ENCODE peak calls at places on chromosomes 13 and 19, in seven cellular contexts. One of them, this sample, is unnamed.

GRCh38 chr19:33519416-33519815 is 2.2 kb downstream of the PEPD start:
- DNase-seq in uterus: no peak
- DNase-seq in stomach: no peak
- DNase-seq in WTC11: no peak
- DNase-seq in upper lobe of right lung: no peak
- DNase-seq in omental fat pad: no peak
- DNase-seq in cardiac muscle cell: no peak
- DNase-seq in this sample: no peak

GRCh38 chr13:20567881-20568528 is 1.0 kb downstream of the IFT88 start:
- DNase-seq in uterus: no peak
- DNase-seq in stomach: no peak
- DNase-seq in WTC11: no peak
- DNase-seq in upper lobe of right lung: no peak
- DNase-seq in omental fat pad: no peak
- DNase-seq in cardiac muscle cell: no peak
- DNase-seq in this sample: no peak

GRCh38 chr13:93450226-93450625 is 223.6 kb downstream of the GPC6 start:
- DNase-seq in uterus: no peak
- DNase-seq in stomach: no peak
- DNase-seq in WTC11: no peak
- DNase-seq in upper lobe of right lung: no peak
- DNase-seq in omental fat pad: no peak
- DNase-seq in cardiac muscle cell: no peak
- DNase-seq in this sample: no peak

GRCh38 chr13:60397693-60398437 is 845 bp downstream of the TDRD3 start:
- DNase-seq in uterus: peak
- DNase-seq in stomach: peak
- DNase-seq in WTC11: peak
- DNase-seq in upper lobe of right lung: peak
- DNase-seq in omental fat pad: peak
- DNase-seq in cardiac muscle cell: peak
- DNase-seq in this sample: peak

GRCh38 chr19:15238639-15239155 is 6.4 kb upstream of the EPHX3 start:
- DNase-seq in uterus: no peak
- DNase-seq in stomach: no peak
- DNase-seq in WTC11: peak
- DNase-seq in upper lobe of right lung: no peak
- DNase-seq in omental fat pad: no peak
- DNase-seq in cardiac muscle cell: no peak
- DNase-seq in this sample: no peak

GRCh38 chr13:100581504-100581903 is 7.1 kb downstream of the GGACT start:
- DNase-seq in uterus: no peak
- DNase-seq in stomach: no peak
- DNase-seq in WTC11: no peak
- DNase-seq in upper lobe of right lung: no peak
- DNase-seq in omental fat pad: no peak
- DNase-seq in cardiac muscle cell: no peak
- DNase-seq in this sample: no peak

GRCh38 chr19:30068528-30069395 is 126.7 kb downstream of the URI1 start:
- DNase-seq in uterus: no peak
- DNase-seq in stomach: peak
- DNase-seq in WTC11: no peak
- DNase-seq in upper lobe of right lung: no peak
- DNase-seq in omental fat pad: no peak
- DNase-seq in cardiac muscle cell: no peak
- DNase-seq in this sample: peak

GRCh38 chr13:34223984-34224383 is 406.0 kb downstream of the RFC3 start:
- DNase-seq in uterus: no peak
- DNase-seq in stomach: no peak
- DNase-seq in WTC11: no peak
- DNase-seq in upper lobe of right lung: no peak
- DNase-seq in omental fat pad: no peak
- DNase-seq in cardiac muscle cell: no peak
- DNase-seq in this sample: no peak

GRCh38 chr13:28494861-28495585 is at the start of gene FLT1:
- DNase-seq in uterus: peak
- DNase-seq in stomach: peak
- DNase-seq in WTC11: peak
- DNase-seq in upper lobe of right lung: peak
- DNase-seq in omental fat pad: no peak
- DNase-seq in cardiac muscle cell: peak
- DNase-seq in this sample: no peak

GRCh38 chr13:35891973-35892441 is 239.2 kb downstream of the DCLK1 start:
- DNase-seq in uterus: no peak
- DNase-seq in stomach: no peak
- DNase-seq in WTC11: no peak
- DNase-seq in upper lobe of right lung: no peak
- DNase-seq in omental fat pad: no peak
- DNase-seq in cardiac muscle cell: no peak
- DNase-seq in this sample: no peak

GRCh38 chr19:30671622-30672051 is 299.5 kb downstream of the ZNF536 start:
- DNase-seq in uterus: no peak
- DNase-seq in stomach: peak
- DNase-seq in WTC11: no peak
- DNase-seq in upper lobe of right lung: no peak
- DNase-seq in omental fat pad: no peak
- DNase-seq in cardiac muscle cell: no peak
- DNase-seq in this sample: peak

GRCh38 chr13:23433171-23434153 is at the start of gene SACS:
- DNase-seq in uterus: no peak
- DNase-seq in stomach: no peak
- DNase-seq in WTC11: peak
- DNase-seq in upper lobe of right lung: no peak
- DNase-seq in omental fat pad: no peak
- DNase-seq in cardiac muscle cell: peak
- DNase-seq in this sample: no peak

GRCh38 chr19:10601999-10602329 is 14.9 kb upstream of the AP1M2 start:
- DNase-seq in uterus: no peak
- DNase-seq in stomach: no peak
- DNase-seq in WTC11: no peak
- DNase-seq in upper lobe of right lung: no peak
- DNase-seq in omental fat pad: no peak
- DNase-seq in cardiac muscle cell: no peak
- DNase-seq in this sample: no peak

GRCh38 chr13:38641164-38641948 is 45.5 kb upstream of the FREM2 start:
- DNase-seq in uterus: no peak
- DNase-seq in stomach: no peak
- DNase-seq in WTC11: no peak
- DNase-seq in upper lobe of right lung: no peak
- DNase-seq in omental fat pad: no peak
- DNase-seq in cardiac muscle cell: no peak
- DNase-seq in this sample: no peak

GRCh38 chr19:49881672-49882394 is 4.3 kb downstream of the TBC1D17 start:
- DNase-seq in uterus: peak
- DNase-seq in stomach: no peak
- DNase-seq in WTC11: peak
- DNase-seq in upper lobe of right lung: peak
- DNase-seq in omental fat pad: no peak
- DNase-seq in cardiac muscle cell: no peak
- DNase-seq in this sample: peak

GRCh38 chr13:50650936-50651638 is 192.4 kb downstream of the DLEU7 start:
- DNase-seq in uterus: no peak
- DNase-seq in stomach: no peak
- DNase-seq in WTC11: no peak
- DNase-seq in upper lobe of right lung: no peak
- DNase-seq in omental fat pad: no peak
- DNase-seq in cardiac muscle cell: no peak
- DNase-seq in this sample: no peak

DNA sequence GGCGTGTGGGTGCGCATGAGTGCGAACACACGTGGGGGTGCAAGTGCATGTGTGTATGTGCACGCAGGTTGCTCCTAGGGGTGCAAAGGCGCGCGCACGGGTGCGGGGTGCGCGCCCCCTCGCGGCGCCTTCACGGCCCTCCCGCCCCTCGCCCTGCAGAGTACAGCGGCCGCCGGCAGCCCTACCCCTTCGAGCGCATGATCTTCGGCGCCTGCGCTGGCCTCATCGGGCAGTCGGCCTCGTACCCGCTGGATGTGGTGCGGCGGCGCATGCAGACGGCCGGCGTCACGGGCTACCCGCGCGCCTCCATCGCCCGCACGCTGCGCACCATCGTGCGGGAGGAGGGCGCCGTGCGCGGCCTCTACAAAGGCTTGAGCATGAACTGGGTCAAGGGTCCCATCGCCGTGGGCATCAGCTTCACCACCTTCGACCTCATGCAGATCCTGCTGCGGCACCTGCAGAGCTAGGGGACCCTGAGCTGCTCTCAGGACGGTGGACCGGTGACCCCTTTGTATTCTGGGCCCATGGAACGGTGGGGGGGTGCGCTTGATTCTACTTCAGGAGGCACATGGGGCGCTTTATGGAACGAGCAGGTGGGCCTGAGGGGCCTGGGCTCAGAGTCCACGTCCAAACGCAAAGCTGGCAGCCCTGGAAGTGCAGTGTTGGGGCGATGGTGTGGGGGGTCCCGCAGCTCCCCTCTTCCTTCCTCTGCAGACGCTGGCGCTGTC is 27.7 kb downstream of the TMEM161A start:
- DNase-seq in uterus: no peak
- DNase-seq in stomach: no peak
- DNase-seq in WTC11: peak
- DNase-seq in upper lobe of right lung: no peak
- DNase-seq in omental fat pad: no peak
- DNase-seq in cardiac muscle cell: peak
- DNase-seq in this sample: no peak
- TF ChIP-seq CTCF in uterus: peak
- TF ChIP-seq CTCF in stomach: no peak
- TF ChIP-seq CTCF in WTC11: peak
- TF ChIP-seq CTCF in upper lobe of right lung: peak
- TF ChIP-seq CTCF in omental fat pad: no peak
- TF ChIP-seq CTCF in cardiac muscle cell: peak
- TF ChIP-seq CTCF in this sample: peak

GRCh38 chr19:38044267-38045111 is 137.5 kb downstream of the SIPA1L3 start:
- DNase-seq in uterus: no peak
- DNase-seq in stomach: no peak
- DNase-seq in WTC11: no peak
- DNase-seq in upper lobe of right lung: no peak
- DNase-seq in omental fat pad: no peak
- DNase-seq in cardiac muscle cell: no peak
- DNase-seq in this sample: no peak
- TF ChIP-seq CTCF in uterus: no peak
- TF ChIP-seq CTCF in stomach: no peak
- TF ChIP-seq CTCF in WTC11: no peak
- TF ChIP-seq CTCF in upper lobe of right lung: no peak
- TF ChIP-seq CTCF in omental fat pad: no peak
- TF ChIP-seq CTCF in cardiac muscle cell: no peak
- TF ChIP-seq CTCF in this sample: no peak

GRCh38 chr19:48445256-48445605 is 552 bp upstream of the GRWD1 start:
- DNase-seq in uterus: no peak
- DNase-seq in stomach: no peak
- DNase-seq in WTC11: no peak
- DNase-seq in upper lobe of right lung: no peak
- DNase-seq in omental fat pad: no peak
- DNase-seq in cardiac muscle cell: peak
- DNase-seq in this sample: no peak
- TF ChIP-seq CTCF in uterus: peak
- TF ChIP-seq CTCF in stomach: no peak
- TF ChIP-seq CTCF in WTC11: no peak
- TF ChIP-seq CTCF in upper lobe of right lung: peak
- TF ChIP-seq CTCF in omental fat pad: no peak
- TF ChIP-seq CTCF in cardiac muscle cell: peak
- TF ChIP-seq CTCF in this sample: peak

DNA sequence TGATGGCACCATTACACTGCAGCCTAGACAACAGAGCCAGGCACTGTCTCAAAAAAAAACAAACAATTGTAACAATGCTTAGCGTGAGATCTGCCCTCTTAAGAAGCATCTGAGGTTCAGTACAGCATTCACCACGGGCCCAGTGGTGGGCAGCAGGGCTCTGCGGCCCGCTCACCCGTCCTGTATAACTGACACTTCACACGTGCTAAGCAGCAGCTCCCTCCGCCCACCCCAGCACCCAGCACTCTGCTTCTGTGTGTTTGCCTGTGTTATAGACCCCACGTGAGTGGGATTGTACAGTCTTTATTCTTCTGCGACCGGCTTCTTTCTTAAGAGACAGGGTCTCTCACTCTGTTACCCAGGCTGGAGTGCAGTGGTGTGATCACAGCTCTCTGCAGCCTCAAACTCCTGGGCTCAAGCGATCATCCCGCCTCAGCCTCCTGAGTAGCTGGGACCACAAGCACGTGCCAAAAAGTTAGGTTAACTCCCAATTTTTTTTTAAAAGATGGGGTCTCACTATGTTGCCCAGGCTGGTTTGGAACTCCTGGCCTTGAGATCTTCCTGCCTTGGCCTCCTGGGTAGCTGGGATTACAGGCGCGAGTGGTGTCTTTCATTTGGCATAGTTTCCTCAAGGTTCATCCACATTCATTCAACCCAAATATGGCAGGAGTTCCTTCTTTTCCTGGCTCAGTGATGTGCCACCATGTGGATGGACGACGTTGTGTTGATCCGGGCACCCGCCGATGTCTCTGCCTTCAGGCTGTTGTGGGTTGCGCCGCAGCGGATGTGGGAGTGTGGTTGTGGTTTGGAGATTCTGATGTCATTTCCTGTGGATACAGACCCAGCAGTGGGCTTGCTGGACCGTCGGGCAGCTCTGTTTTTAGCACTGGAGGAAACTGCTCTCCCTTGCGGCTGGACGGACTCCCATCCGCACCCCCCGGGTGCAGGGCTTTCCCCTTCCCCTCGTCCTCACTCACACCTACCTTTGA is 170.0 kb downstream of the KDM4B start:
- DNase-seq in uterus: no peak
- DNase-seq in stomach: peak
- DNase-seq in WTC11: no peak
- DNase-seq in upper lobe of right lung: no peak
- DNase-seq in omental fat pad: no peak
- DNase-seq in cardiac muscle cell: no peak
- DNase-seq in this sample: peak
- TF ChIP-seq CTCF in uterus: no peak
- TF ChIP-seq CTCF in stomach: no peak
- TF ChIP-seq CTCF in WTC11: no peak
- TF ChIP-seq CTCF in upper lobe of right lung: no peak
- TF ChIP-seq CTCF in omental fat pad: no peak
- TF ChIP-seq CTCF in cardiac muscle cell: peak
- TF ChIP-seq CTCF in this sample: no peak

GRCh38 chr13:29543230-29544215 is 52.0 kb downstream of the SLC7A1 start:
- DNase-seq in uterus: no peak
- DNase-seq in stomach: no peak
- DNase-seq in WTC11: no peak
- DNase-seq in upper lobe of right lung: no peak
- DNase-seq in omental fat pad: no peak
- DNase-seq in cardiac muscle cell: no peak
- DNase-seq in this sample: no peak
- TF ChIP-seq CTCF in uterus: no peak
- TF ChIP-seq CTCF in stomach: no peak
- TF ChIP-seq CTCF in WTC11: no peak
- TF ChIP-seq CTCF in upper lobe of right lung: no peak
- TF ChIP-seq CTCF in omental fat pad: no peak
- TF ChIP-seq CTCF in cardiac muscle cell: no peak
- TF ChIP-seq CTCF in this sample: no peak

DNA sequence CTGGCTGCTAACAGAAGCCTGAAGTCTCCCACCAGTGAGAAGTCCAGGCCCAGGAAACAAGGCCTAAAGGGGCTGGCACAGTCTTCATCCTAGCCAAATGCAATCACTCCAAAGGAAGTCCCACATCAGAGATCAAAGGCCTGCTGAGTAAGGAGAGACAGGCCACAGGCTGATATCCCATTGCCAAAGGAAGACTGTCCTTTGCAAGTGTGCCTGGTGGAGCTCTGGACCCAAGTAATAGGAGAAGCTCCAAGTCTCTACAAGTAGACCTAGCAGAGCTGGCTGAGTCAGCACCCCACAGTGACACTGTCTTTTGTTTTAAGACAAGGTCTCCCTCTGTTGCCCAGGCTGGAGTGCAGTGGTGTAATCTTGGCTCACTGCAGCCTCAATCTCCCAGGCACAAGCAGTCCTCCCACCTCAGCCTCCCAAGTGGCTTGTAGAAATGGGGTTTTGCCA is 4.5 kb downstream of the DBP start:
- DNase-seq in uterus: no peak
- DNase-seq in stomach: no peak
- DNase-seq in WTC11: no peak
- DNase-seq in upper lobe of right lung: no peak
- DNase-seq in omental fat pad: no peak
- DNase-seq in cardiac muscle cell: no peak
- DNase-seq in this sample: peak
- TF ChIP-seq CTCF in uterus: no peak
- TF ChIP-seq CTCF in stomach: no peak
- TF ChIP-seq CTCF in WTC11: no peak
- TF ChIP-seq CTCF in upper lobe of right lung: no peak
- TF ChIP-seq CTCF in omental fat pad: no peak
- TF ChIP-seq CTCF in cardiac muscle cell: no peak
- TF ChIP-seq CTCF in this sample: no peak

This sample was measured in CD14-positive monocyte.